ENCODE peak calls at places on chromosomes 12 and 14, in nine cellular contexts. N is IMR-90, S is HFFc6, G is adrenal gland, W is hepatocyte, K is fibroblast of the aortic adventitia, M is AG04449, V is B cell, F is HCT116. O is an unnamed sample.
A peak's percentile ranks its signal among the peaks of the same experiment; 100 is the strongest.

GRCh38 chr14:31047503-31047902 is 21.3 kb upstream of the STRN3 start:
- DNase-seq in W (no peak), V (no peak), S (no peak), K (no peak), N (no peak), G (no peak), F (no peak), M (no peak), O (no peak)

GRCh38 chr12:45208604-45209487 is 7.0 kb upstream of the ANO6 start:
- DNase-seq in F (peak; percentile 52), W (no peak), K (peak; percentile 74), M (no peak), G (no peak), N (peak; percentile 84), S (no peak), V (no peak), O (no peak)

GRCh38 chr14:90886297-90886830 is 70.1 kb upstream of the TTC7B start:
- DNase-seq in N (no peak), V (no peak), W (no peak), M (no peak), S (no peak), K (no peak), G (no peak), F (no peak), O (no peak)

GRCh38 chr14:105503918-105504692 is 13.1 kb downstream of the TEDC1 start:
- DNase-seq in F (no peak), S (no peak), V (peak; percentile 28), M (no peak), G (no peak), W (no peak), N (no peak), K (no peak), O (no peak)

GRCh38 chr14:100623961-100624360 is 36.7 kb upstream of the BEGAIN start:
- DNase-seq in N (no peak), F (no peak), V (no peak), S (no peak), K (no peak), M (no peak), G (no peak), W (no peak), O (no peak)

GRCh38 chr14:88983755-88984154 is 159.3 kb downstream of the TTC8 start:
- DNase-seq in K (peak; percentile 82), N (peak; percentile 97), W (peak; percentile 32), S (peak; percentile 92), M (peak; percentile 68), F (no peak), G (peak; percentile 57), V (no peak), O (no peak)

GRCh38 chr14:71372411-71372838 is 465.2 kb downstream of the PCNX1 start:
- DNase-seq in W (peak; percentile 22), S (peak; percentile 50), V (no peak), F (no peak), G (no peak), M (peak; percentile 78), K (peak; percentile 76), N (peak; percentile 88), O (no peak)

GRCh38 chr12:31578632-31579031 is 12.3 kb downstream of the DENND5B start:
- DNase-seq in N (peak; percentile 49), S (peak; percentile 5), G (peak; percentile 68), W (no peak), V (no peak), F (no peak), K (peak; percentile 20), M (no peak), O (no peak)

GRCh38 chr12:132129007-132129406 is 15.1 kb downstream of the DDX51 start:
- DNase-seq in K (no peak), V (no peak), G (no peak), S (no peak), W (no peak), M (no peak), F (no peak), N (no peak), O (no peak)

DNA sequence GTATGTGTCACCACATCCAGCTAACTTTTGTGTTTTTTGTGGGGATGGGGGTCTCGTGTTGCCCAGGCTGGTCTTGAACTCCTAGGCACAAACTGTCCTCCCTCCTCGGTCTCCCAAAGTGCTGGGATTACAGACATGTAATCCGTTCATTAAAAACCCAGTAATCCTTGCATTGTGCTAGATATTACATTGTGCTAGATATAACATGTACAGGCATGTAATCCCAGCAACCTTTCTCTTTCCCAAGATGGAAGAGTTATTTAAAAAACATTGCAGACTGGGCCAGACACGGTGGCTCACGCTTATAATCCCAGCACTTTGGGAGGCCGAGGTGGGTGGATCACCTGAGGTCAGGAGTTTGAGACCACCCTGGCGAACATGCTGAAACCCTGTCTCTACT is 19.7 kb downstream of the ELK3 start:
- DNase-seq in S (no peak), M (no peak), W (no peak), V (no peak), K (no peak), F (no peak), G (no peak), N (no peak), O (no peak)
- TF ChIP-seq CTCF in S (no peak), M (no peak), W (no peak), V (no peak), K (no peak), F (no peak), G (no peak), N (no peak), O (no peak)

GRCh38 chr14:94330432-94330831 is 7.3 kb upstream of the SERPINA6 start:
- DNase-seq in G (no peak), V (no peak), K (no peak), M (no peak), N (no peak), F (no peak), W (no peak), S (no peak), O (no peak)

GRCh38 chr14:94330857-94331256 is 7.7 kb upstream of the SERPINA6 start:
- DNase-seq in M (no peak), V (no peak), S (no peak), W (no peak), F (no peak), G (no peak), N (no peak), K (peak; percentile 23), O (no peak)

GRCh38 chr14:94331462-94331861 is 8.3 kb upstream of the SERPINA6 start:
- DNase-seq in K (no peak), V (no peak), F (no peak), M (no peak), S (no peak), N (no peak), W (no peak), G (no peak), O (no peak)

GRCh38 chr14:94329857-94330256 is 6.7 kb upstream of the SERPINA6 start:
- DNase-seq in W (no peak), S (no peak), F (no peak), K (no peak), G (no peak), V (no peak), N (no peak), M (no peak), O (no peak)

DNA sequence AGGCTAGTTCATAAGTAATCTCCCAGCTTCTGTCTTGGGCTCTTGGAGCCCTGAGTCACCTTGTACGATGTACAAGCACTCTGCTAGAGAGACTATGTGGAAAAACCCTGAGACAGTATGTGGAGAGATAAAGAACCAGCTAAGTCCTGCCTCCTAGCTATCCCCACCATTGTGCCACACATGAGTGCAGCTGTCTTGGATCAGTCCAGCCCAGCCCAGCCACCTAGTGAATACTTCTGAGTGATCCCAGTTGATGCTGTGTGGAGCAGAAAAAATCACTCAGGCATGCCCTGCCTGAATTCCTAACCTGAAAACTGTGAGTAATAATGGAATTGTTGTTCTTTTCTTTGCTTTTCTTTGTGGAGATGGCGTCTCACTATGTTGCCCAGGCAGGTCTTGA is 5.1 kb upstream of the SERPINA6 start:
- DNase-seq in V (no peak), N (no peak), S (no peak), F (no peak), W (no peak), K (peak; percentile 42), M (no peak), G (no peak), O (no peak)
- TF ChIP-seq CTCF in V (no peak), N (no peak), S (no peak), F (no peak), W (no peak), K (no peak), M (no peak), G (no peak), O (no peak)

GRCh38 chr14:72737560-72737943 is 156.3 kb downstream of the DPF3 start:
- DNase-seq in M (no peak), S (peak; percentile 18), F (no peak), W (no peak), N (no peak), G (no peak), K (no peak), V (no peak), O (no peak)

GRCh38 chr14:72739446-72740405 is 154.2 kb downstream of the DPF3 start:
- DNase-seq in S (no peak), V (no peak), F (no peak), M (no peak), K (no peak), G (no peak), W (no peak), N (no peak), O (no peak)

GRCh38 chr14:72736791-72737559 is 156.9 kb downstream of the DPF3 start:
- DNase-seq in S (no peak), M (no peak), F (no peak), V (no peak), G (no peak), N (no peak), K (peak; percentile 30), W (no peak), O (no peak)

GRCh38 chr14:72738181-72738611 is 155.7 kb downstream of the DPF3 start:
- DNase-seq in S (peak; percentile 27), G (no peak), N (no peak), M (no peak), W (no peak), K (no peak), V (no peak), F (no peak), O (no peak)

GRCh38 chr14:72736348-72736747 is 157.6 kb downstream of the DPF3 start:
- DNase-seq in K (peak; percentile 20), F (no peak), G (no peak), S (peak; percentile 80), V (no peak), N (peak; percentile 83), W (no peak), M (peak; percentile 69), O (no peak)
- TF ChIP-seq CTCF in K (no peak), F (no peak), G (no peak), S (peak; percentile 63), V (no peak), N (no peak), W (peak; percentile 10), M (peak; percentile 40), O (no peak)

GRCh38 chr12:74408601-74409166 is 129.0 kb upstream of the ATXN7L3B start:
- DNase-seq in S (no peak), G (no peak), M (no peak), W (no peak), N (no peak), F (no peak), K (no peak), V (no peak), O (no peak)

GRCh38 chr12:74415633-74416032 is 122.0 kb upstream of the ATXN7L3B start:
- DNase-seq in F (peak; percentile 49), K (peak; percentile 22), S (peak; percentile 10), G (no peak), V (no peak), M (no peak), W (peak; percentile 52), N (peak; percentile 17), O (no peak)

GRCh38 chr12:74418573-74418972 is 119.1 kb upstream of the ATXN7L3B start:
- DNase-seq in W (no peak), S (no peak), G (no peak), V (no peak), M (no peak), N (no peak), F (no peak), K (no peak), O (no peak)

GRCh38 chr12:74412607-74413230 is 124.9 kb upstream of the ATXN7L3B start:
- DNase-seq in N (peak; percentile 3), W (peak; percentile 28), S (peak; percentile 13), M (no peak), F (peak; percentile 28), V (peak; percentile 7), G (no peak), K (peak; percentile 30), O (no peak)
- TF ChIP-seq CTCF in N (peak; percentile 41), W (peak; percentile 68), S (peak; percentile 82), M (no peak), F (no peak), V (peak; percentile 57), G (peak; percentile 22), K (peak; percentile 39), O (peak; percentile 61)

O was measured in natural killer cell.